ENCODE peak calls at places on chromosomes 3 and 15, in four cellular contexts. Y is pancreas, A is right atrium auricular region, U is suprapubic skin. N is an unnamed sample.

GRCh38 chr15:38325290-38325990 is 72.8 kb downstream of the SPRED1 start:
- DNase-seq in A (no peak), U (no peak), Y (no peak), N (no peak)

GRCh38 chr3:64150527-64151238 is 74.6 kb downstream of the PRICKLE2 start:
- DNase-seq in U (no peak), A (no peak), Y (peak; percentile 67), N (peak; percentile 32)

GRCh38 chr3:62587169-62587568 is 213.8 kb upstream of the FEZF2 start:
- DNase-seq in Y (no peak), A (no peak), U (no peak), N (no peak)

GRCh38 chr3:85867072-85867471 is 908.3 kb downstream of the CADM2 start:
- DNase-seq in Y (no peak), U (no peak), A (no peak), N (no peak)

GRCh38 chr3:62529230-62529629 is 155.9 kb upstream of the FEZF2 start:
- DNase-seq in U (no peak), Y (peak; percentile 8), A (no peak), N (no peak)

GRCh38 chr3:189530822-189531221 is 100.4 kb upstream of the TP63 start:
- DNase-seq in Y (no peak), A (no peak), U (no peak), N (no peak)

GRCh38 chr15:66654718-66655375 is 47.2 kb upstream of the SMAD6 start:
- DNase-seq in U (no peak), A (no peak), Y (no peak), N (no peak)

GRCh38 chr3:119809249-119810017 is 27.5 kb downstream of the NR1I2 start:
- DNase-seq in Y (no peak), U (no peak), A (no peak), N (no peak)

GRCh38 chr3:101070260-101071121 is 77.3 kb upstream of the ABI3BP start:
- DNase-seq in A (no peak), U (no peak), Y (peak; percentile 75), N (no peak)

DNA sequence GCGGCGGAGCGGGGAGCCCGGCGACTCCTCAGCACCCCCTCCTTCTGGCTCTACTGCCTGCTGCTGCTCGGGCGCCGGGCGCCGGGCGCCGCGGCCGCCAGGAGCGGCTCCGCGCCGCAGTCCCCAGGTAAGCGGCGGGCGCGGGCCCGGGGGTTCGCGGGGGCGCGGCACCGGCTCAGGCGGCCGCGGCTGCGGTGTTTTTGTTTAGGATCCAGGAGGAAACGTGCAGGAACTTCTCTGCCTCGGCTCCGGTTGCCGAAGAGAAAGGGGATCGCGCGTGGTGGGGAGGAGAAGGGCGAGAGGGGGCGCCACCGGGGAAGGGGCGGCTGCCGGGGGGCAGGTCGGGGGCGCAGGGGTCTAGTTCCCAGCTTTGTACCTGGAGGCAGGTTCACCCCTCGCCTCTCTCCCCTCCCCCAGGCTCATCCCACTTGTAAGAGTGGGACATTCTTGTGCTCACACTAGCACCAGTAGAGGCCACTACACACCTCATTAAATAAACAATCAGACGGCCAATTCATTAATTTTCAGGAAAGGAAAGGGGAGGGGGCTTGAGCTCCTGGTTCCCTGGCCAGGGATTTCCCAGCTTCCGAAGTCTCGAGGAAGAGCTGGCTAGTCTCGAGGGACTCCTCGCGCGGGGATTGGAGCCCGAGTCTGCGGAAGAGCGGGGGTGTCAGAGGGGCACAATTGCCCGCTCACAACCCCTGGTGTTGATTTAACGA is 575 bp downstream of the NEO1 start:
- DNase-seq in Y (peak; percentile 54), U (peak; percentile 81), A (no peak), N (peak; percentile 56)
- TF ChIP-seq CTCF in Y (no peak), U (no peak), A (peak; percentile 55), N (peak; percentile 44)

DNA sequence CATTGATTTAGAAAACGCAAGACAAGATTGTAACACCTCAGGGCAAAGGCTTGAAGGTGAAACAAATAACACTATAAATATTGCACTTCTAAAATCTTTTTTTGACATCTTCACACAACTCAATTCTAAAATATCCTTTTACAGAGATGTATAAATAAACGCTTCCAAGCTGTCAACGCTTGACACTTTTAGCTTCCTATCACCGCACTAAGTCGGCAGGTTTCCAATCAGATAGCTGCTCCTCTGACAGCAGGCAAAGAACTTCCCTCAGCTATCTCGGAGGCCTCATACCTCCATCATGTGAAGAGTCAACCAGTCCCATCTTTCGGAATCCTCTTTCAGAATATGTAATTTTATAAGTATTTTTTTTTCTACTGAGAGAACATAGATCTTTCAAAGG is 71.0 kb downstream of the PCOLCE2 start:
- DNase-seq in A (no peak), U (no peak), Y (no peak), N (no peak)
- H3K27ac ChIP-seq in A (peak overlapping the region; percentile 33), U (no peak overlapping the region), Y (no peak overlapping the region), N (no peak overlapping the region)

GRCh38 chr3:42072583-42072924 is 18.6 kb upstream of the TRAK1 start:
- DNase-seq in U (no peak), Y (no peak), A (no peak), N (no peak)
- TF ChIP-seq CTCF in U (no peak), Y (no peak), A (no peak), N (no peak)

DNA sequence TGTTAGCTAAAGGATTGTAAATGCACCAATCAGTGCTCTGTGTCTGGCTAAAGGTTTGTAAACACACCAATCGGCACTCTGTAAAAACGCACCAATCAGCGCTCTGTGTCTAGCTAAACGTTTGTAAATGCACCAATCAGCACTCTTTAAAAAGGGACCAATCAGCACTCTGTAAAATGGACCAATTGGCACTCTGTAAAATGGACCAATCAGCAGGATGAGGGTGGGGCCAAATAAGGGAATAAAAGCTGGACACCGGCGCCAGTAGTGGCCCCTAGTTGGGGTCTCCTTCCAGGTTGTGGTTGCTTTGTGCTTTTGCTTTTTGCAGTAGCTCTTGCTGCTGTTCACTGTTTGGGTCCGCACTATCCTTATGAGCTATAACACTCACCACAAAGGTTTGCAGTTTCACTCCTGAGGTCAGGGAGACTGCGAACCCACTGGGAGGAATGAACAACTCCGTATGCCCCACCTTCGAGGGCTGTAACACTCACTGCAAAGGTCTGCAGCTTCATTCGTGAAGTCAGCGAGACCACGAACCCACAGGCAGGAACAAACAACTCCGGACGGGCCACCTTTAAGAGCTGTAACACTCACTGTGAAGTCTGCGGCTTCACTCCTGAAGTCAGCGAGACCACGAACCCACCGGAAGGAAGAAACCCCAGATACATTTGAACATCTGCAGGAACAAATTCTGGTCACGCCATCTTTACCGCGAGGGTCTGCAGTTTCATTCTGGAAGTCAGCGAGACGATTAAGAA is 1.1 kb upstream of the SUCLG2 start:
- DNase-seq in Y (no peak), A (no peak), U (no peak), N (peak; percentile 20)
- H3K27ac ChIP-seq in Y (no peak overlapping the region), A (peak overlapping the region; percentile 95), U (no peak overlapping the region), N (no peak overlapping the region)

DNA sequence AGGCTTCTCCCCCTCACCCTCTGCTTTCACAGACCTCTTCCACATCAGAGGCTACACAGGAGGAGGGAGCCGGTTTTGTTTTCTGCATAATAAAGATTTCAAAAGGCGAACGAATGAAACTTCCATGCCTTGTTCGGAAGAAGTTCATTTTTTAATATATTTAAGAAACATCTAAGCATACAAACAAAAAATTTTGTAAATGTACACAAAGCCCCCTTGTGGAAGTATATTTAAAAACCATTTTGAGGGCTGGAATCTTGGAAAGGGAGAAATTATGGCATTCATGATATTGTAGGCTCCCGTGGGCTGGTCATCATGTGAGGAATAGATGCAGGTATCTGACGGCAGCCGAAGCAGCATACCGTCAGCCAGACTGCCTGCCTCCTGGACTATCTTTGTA is 90.4 kb downstream of the MECOM start:
- DNase-seq in U (no peak), Y (no peak), A (no peak), N (no peak)
- TF ChIP-seq CTCF in U (no peak), Y (no peak), A (peak; percentile 20), N (no peak)

GRCh38 chr3:125143982-125144652 is 68.4 kb downstream of the SLC12A8 start:
- DNase-seq in U (no peak), A (no peak), Y (no peak), N (no peak)

GRCh38 chr3:125140817-125141595 is 71.5 kb downstream of the SLC12A8 start:
- DNase-seq in A (no peak), U (no peak), Y (no peak), N (no peak)

GRCh38 chr3:125143538-125143937 is 69.0 kb downstream of the SLC12A8 start:
- DNase-seq in Y (no peak), U (no peak), A (no peak), N (no peak)

GRCh38 chr3:125141596-125142417 is 70.7 kb downstream of the SLC12A8 start:
- DNase-seq in Y (peak; percentile 26), U (no peak), A (no peak), N (peak; percentile 61)

DNA sequence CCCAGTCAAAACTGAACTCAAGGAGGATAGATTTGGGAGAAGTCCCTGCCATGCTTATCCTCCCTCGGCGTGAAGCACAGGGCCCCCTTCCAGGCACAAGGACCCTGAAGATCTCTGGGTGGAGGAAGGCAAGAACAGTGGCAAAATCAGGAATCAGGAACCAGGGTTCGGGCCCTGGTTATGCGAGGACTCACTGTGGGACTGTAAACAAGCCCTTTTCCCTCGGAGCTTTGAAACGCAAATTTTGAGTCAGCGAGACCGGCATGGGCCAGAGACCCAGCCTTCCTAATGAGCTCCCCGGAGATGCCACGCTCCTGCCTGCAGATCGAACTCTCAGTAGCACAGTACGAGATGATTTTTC is 70.2 kb downstream of the SLC12A8 start:
- DNase-seq in Y (no peak), A (no peak), U (no peak), N (no peak)
- H3K27ac ChIP-seq in Y (no peak overlapping the region), A (peak overlapping the region; percentile 51), U (peak overlapping the region; percentile 73), N (peak overlapping the region; percentile 38)

GRCh38 chr3:111861396-111861795 is 2.3 kb downstream of the PHLDB2 start:
- DNase-seq in Y (no peak), A (no peak), U (no peak), N (no peak)

GRCh38 chr3:111859974-111860859 is 1.2 kb downstream of the PHLDB2 start:
- DNase-seq in Y (peak; percentile 73), U (peak; percentile 89), A (peak; percentile 90), N (peak; percentile 76)

GRCh38 chr3:111858641-111859040 is 424 bp upstream of the PHLDB2 start:
- DNase-seq in A (no peak), U (no peak), Y (no peak), N (no peak)

GRCh38 chr3:111857474-111857873 is 1.6 kb upstream of the PHLDB2 start:
- DNase-seq in Y (no peak), A (no peak), U (no peak), N (no peak)

GRCh38 chr3:111859061-111859973 is at the start of gene PHLDB2:
- DNase-seq in A (peak; percentile 70), Y (peak; percentile 53), U (peak; percentile 90), N (peak; percentile 79)
- TF ChIP-seq CTCF in A (no peak), Y (no peak), U (no peak), N (no peak)

GRCh38 chr15:31341036-31341435 is 14.4 kb downstream of the KLF13 start:
- DNase-seq in A (no peak), U (no peak), Y (no peak), N (no peak)
- H3K27ac ChIP-seq in A (peak overlapping the region; percentile 8), U (no peak overlapping the region), Y (no peak overlapping the region), N (no peak overlapping the region)

N was measured in uterus.